ENCODE peak calls at places on chromosome 4, in nine cellular contexts. S, N, F, H, L, G, B, A and V are unnamed samples.
A peak's percentile ranks its signal among the peaks of the same experiment; 100 is the strongest.

GRCh38 chr4:70153937-70154336 is at the start of gene PRR27:
- DNase-seq in S (no peak), N (no peak), F (no peak), H (no peak), L (no peak), G (no peak), B (no peak), A (no peak), V (no peak)

GRCh38 chr4:107318078-107318477 is 282.0 kb upstream of the DKK2 start:
- DNase-seq in S (no peak), N (no peak), F (no peak), H (no peak), L (no peak), G (no peak), B (peak; percentile 44), A (no peak), V (no peak)

GRCh38 chr4:150379454-150379853 is 202.5 kb upstream of the MAB21L2 start:
- DNase-seq in S (no peak), N (no peak), F (no peak), H (no peak), L (no peak), G (no peak), B (peak; percentile 58), A (no peak), V (no peak)

GRCh38 chr4:122218762-122219161 is 66.6 kb downstream of the BLTP1 start:
- DNase-seq in S (no peak), N (no peak), F (no peak), H (no peak), L (no peak), G (no peak), B (peak; percentile 29), A (no peak), V (no peak)

GRCh38 chr4:38132843-38133662 is 172.9 kb downstream of the PTTG2 start:
- DNase-seq in S (no peak), N (peak; percentile 74), F (no peak), H (no peak), L (no peak), G (no peak), B (no peak), A (no peak), V (no peak)

GRCh38 chr4:26325191-26325590 is 4.4 kb downstream of the RBPJ start:
- DNase-seq in S (peak; percentile 59), N (peak; percentile 45), F (no peak), H (no peak), L (no peak), G (no peak), B (peak; percentile 65), A (no peak), V (no peak)

GRCh38 chr4:108172780-108173598 is 4.3 kb upstream of the LEF1 start:
- DNase-seq in S (peak; percentile 69), N (peak; percentile 81), F (no peak), H (peak; percentile 28), L (no peak), G (peak; percentile 54), B (peak; percentile 38), A (peak; percentile 55), V (peak; percentile 54)

GRCh38 chr4:102791318-102791835 is 30.6 kb upstream of the MANBA start:
- DNase-seq in S (no peak), N (no peak), F (no peak), H (no peak), L (no peak), G (no peak), B (no peak), A (no peak), V (no peak)

GRCh38 chr4:112085156-112086035 is 59.9 kb upstream of the FAM241A start:
- DNase-seq in S (no peak), N (peak; percentile 15), F (no peak), H (no peak), L (no peak), G (no peak), B (no peak), A (no peak), V (no peak)

GRCh38 chr4:15778191-15778741 is at the start of gene CD38:
- DNase-seq in S (no peak), N (peak; percentile 86), F (no peak), H (peak; percentile 60), L (peak; percentile 28), G (no peak), B (peak; percentile 41), A (peak; percentile 12), V (peak; percentile 56)

GRCh38 chr4:45931151-45931550 is 192.7 kb downstream of the GABRG1 start:
- DNase-seq in S (peak; percentile 7), N (no peak), F (no peak), H (no peak), L (no peak), G (no peak), B (peak; percentile 2), A (no peak), V (no peak)

GRCh38 chr4:54232151-54232688 is 3.1 kb downstream of the PDGFRA start:
- DNase-seq in S (no peak), N (no peak), F (no peak), H (no peak), L (no peak), G (no peak), B (peak; percentile 59), A (peak; percentile 52), V (no peak)

GRCh38 chr4:54234497-54235205 is 5.6 kb downstream of the PDGFRA start:
- DNase-seq in S (no peak), N (no peak), F (no peak), H (no peak), L (no peak), G (no peak), B (peak; percentile 45), A (no peak), V (no peak)

GRCh38 chr4:54231419-54232150 is 2.5 kb downstream of the PDGFRA start:
- DNase-seq in S (no peak), N (no peak), F (no peak), H (peak; percentile 74), L (peak; percentile 76), G (no peak), B (peak; percentile 83), A (peak; percentile 78), V (peak; percentile 93)

GRCh38 chr4:54233128-54233696 is 4.1 kb downstream of the PDGFRA start:
- DNase-seq in S (peak; percentile 52), N (peak; percentile 80), F (no peak), H (peak; percentile 88), L (peak; percentile 88), G (peak; percentile 86), B (peak; percentile 95), A (peak; percentile 91), V (peak; percentile 94)

GRCh38 chr4:54233697-54234496 is 4.8 kb downstream of the PDGFRA start:
- DNase-seq in S (peak; percentile 50), N (peak; percentile 78), F (no peak), H (peak; percentile 73), L (peak; percentile 75), G (peak; percentile 81), B (peak; percentile 91), A (peak; percentile 82), V (peak; percentile 83)
- H3K4me3 ChIP-seq in S (no peak overlapping the region), N (peak overlapping the region; percentile 64), F (peak overlapping the region; percentile 92), H (peak overlapping the region; percentile 38), L (peak overlapping the region; percentile 74), G (peak overlapping the region; percentile 66), B (peak overlapping the region; percentile 85), A (peak overlapping the region; percentile 68), V (peak overlapping the region; percentile 53)

DNA sequence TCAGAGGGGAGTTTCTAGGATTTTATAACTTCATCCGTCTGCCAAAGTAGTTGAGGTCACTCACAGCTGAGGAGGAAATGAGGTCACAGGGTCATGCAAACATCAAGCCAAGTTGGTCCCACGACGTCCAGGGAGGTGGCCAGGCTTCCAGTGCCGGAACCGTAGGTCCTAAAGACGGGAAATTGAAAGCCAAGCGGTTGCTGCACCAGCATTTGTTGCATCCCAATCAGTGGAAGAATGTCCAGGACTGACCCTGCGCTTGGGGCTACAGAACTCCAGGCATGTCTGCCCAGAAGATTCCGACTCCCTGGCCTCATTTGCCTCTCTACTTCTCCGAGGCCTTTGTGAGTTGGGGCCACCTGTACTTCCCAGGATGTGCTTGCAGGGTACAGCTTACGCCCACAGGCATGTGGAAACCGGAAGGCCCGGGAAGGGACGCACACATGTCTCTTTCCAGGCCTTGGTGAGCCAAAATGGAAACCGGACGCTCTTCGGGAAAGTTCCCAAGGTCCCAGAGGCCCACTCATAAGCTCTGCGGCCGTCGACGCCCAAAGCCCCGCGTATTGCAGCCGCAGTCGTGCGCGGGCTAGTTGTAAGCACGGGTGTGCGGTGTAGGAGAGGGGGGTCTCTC is 9.4 kb downstream of the PRDM8 start:
- DNase-seq in S (no peak), N (no peak), F (no peak), H (no peak), L (peak; percentile 54), G (no peak), B (no peak), A (no peak), V (peak; percentile 70)
- H3K27me3 ChIP-seq in S (no peaks in the 10 kb centered on the region), N (no peaks in the 10 kb centered on the region), F (no peaks in the 10 kb centered on the region), H (peaks cover 13% of the 10 kb centered on the region), L (peaks cover 66% of the 10 kb centered on the region), G (no peaks in the 10 kb centered on the region), B (no peaks in the 10 kb centered on the region), A (no peaks in the 10 kb centered on the region), V (no peaks in the 10 kb centered on the region)

DNA sequence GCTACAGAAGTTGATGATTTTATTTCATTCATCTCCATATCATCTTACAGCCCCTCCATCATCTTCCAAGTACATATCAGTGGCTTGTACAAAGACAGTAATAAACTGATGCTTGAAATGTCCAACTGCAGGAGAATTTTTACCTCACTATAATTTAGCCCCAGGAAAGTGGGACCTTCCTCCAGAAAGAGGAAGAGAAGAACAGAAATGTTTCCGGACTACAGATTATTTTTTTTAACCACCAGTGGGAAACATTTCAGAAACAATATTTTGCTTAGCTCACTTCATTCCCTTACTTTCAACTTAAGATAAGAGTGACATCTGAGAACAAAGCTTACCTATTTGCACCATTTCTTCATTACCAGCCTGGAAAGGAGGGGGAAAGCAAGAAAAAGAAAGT is 2.0 kb downstream of the ADAMTS3 start:
- DNase-seq in S (no peak), N (no peak), F (no peak), H (no peak), L (no peak), G (no peak), B (no peak), A (no peak), V (no peak)
- H3K4me3 ChIP-seq in S (no peak overlapping the region), N (peak overlapping the region; percentile 90), F (no peak overlapping the region), H (no peak overlapping the region), L (no peak overlapping the region), G (no peak overlapping the region), B (no peak overlapping the region), A (peak overlapping the region; percentile 59), V (no peak overlapping the region)

GRCh38 chr4:6369511-6369910 is 99.9 kb downstream of the WFS1 start:
- DNase-seq in S (no peak), N (no peak), F (no peak), H (no peak), L (no peak), G (no peak), B (no peak), A (no peak), V (peak; percentile 34)

GRCh38 chr4:6371827-6372226 is 100.6 kb downstream of the PPP2R2C start:
- DNase-seq in S (no peak), N (no peak), F (no peak), H (no peak), L (no peak), G (no peak), B (no peak), A (no peak), V (no peak)

GRCh38 chr4:6369924-6370645 is 100.4 kb downstream of the WFS1 start:
- DNase-seq in S (no peak), N (no peak), F (no peak), H (no peak), L (no peak), G (no peak), B (no peak), A (no peak), V (peak; percentile 25)

GRCh38 chr4:6372649-6373525 is 99.5 kb downstream of the PPP2R2C start:
- DNase-seq in S (no peak), N (peak; percentile 48), F (no peak), H (no peak), L (peak; percentile 2), G (no peak), B (peak; percentile 61), A (no peak), V (no peak)

GRCh38 chr4:6371271-6371670 is 101.1 kb downstream of the PPP2R2C start:
- DNase-seq in S (no peak), N (no peak), F (no peak), H (no peak), L (no peak), G (no peak), B (no peak), A (no peak), V (no peak)
- H3K27me3 ChIP-seq in S (no peaks in the 10 kb centered on the region), N (peaks cover 98% of the 10 kb centered on the region), F (peaks cover 2% of the 10 kb centered on the region), H (peaks cover 22% of the 10 kb centered on the region), L (peaks cover 58% of the 10 kb centered on the region), G (no peaks in the 10 kb centered on the region), B (peaks cover 16% of the 10 kb centered on the region), A (no peaks in the 10 kb centered on the region), V (no peaks in the 10 kb centered on the region)